ENCODE peak calls at places on chromosomes 1 and 21, in eight cellular contexts. One of them, this sample, is unnamed.

GRCh38 chr1:222529181-222529580 is 18.7 kb downstream of the HHIPL2 start:
- DNase-seq in NCI-H1694 treated with DMSO at 0.1 percent for 48 hours: no peak
- DNase-seq in kidney: no peak
- DNase-seq in stimulated activated CD4-positive, alpha-beta T cell treated with anti-CD3 and anti-CD28 coated beads, Interleukin-2, amount 100 ng/mL, for 24 hours: no peak
- DNase-seq in AG09319: no peak
- DNase-seq in M059J: no peak
- DNase-seq in H4: no peak
- DNase-seq in GM12865: no peak
- DNase-seq in this sample: no peak

GRCh38 chr1:216047821-216048220 is 375.4 kb downstream of the USH2A start:
- DNase-seq in NCI-H1694 treated with DMSO at 0.1 percent for 48 hours: no peak
- DNase-seq in kidney: no peak
- DNase-seq in stimulated activated CD4-positive, alpha-beta T cell treated with anti-CD3 and anti-CD28 coated beads, Interleukin-2, amount 100 ng/mL, for 24 hours: no peak
- DNase-seq in AG09319: no peak
- DNase-seq in M059J: no peak
- DNase-seq in H4: no peak
- DNase-seq in GM12865: no peak
- DNase-seq in this sample: no peak

GRCh38 chr1:24344090-24344742 is 25.1 kb downstream of the GRHL3 start:
- DNase-seq in NCI-H1694 treated with DMSO at 0.1 percent for 48 hours: no peak
- DNase-seq in kidney: peak
- DNase-seq in stimulated activated CD4-positive, alpha-beta T cell treated with anti-CD3 and anti-CD28 coated beads, Interleukin-2, amount 100 ng/mL, for 24 hours: no peak
- DNase-seq in AG09319: no peak
- DNase-seq in M059J: no peak
- DNase-seq in H4: no peak
- DNase-seq in GM12865: no peak
- DNase-seq in this sample: no peak

GRCh38 chr1:161089251-161089924 is at the start of gene NECTIN4:
- DNase-seq in NCI-H1694 treated with DMSO at 0.1 percent for 48 hours: no peak
- DNase-seq in kidney: peak
- DNase-seq in stimulated activated CD4-positive, alpha-beta T cell treated with anti-CD3 and anti-CD28 coated beads, Interleukin-2, amount 100 ng/mL, for 24 hours: no peak
- DNase-seq in AG09319: no peak
- DNase-seq in M059J: no peak
- DNase-seq in H4: no peak
- DNase-seq in GM12865: no peak
- DNase-seq in this sample: no peak

GRCh38 chr1:87226341-87226760 is 102.3 kb upstream of the LMO4 start:
- DNase-seq in NCI-H1694 treated with DMSO at 0.1 percent for 48 hours: no peak
- DNase-seq in kidney: peak
- DNase-seq in stimulated activated CD4-positive, alpha-beta T cell treated with anti-CD3 and anti-CD28 coated beads, Interleukin-2, amount 100 ng/mL, for 24 hours: no peak
- DNase-seq in AG09319: peak
- DNase-seq in M059J: peak
- DNase-seq in H4: peak
- DNase-seq in GM12865: no peak
- DNase-seq in this sample: peak

GRCh38 chr1:41954533-41954944 is 35.8 kb upstream of the HIVEP3 start:
- DNase-seq in NCI-H1694 treated with DMSO at 0.1 percent for 48 hours: no peak
- DNase-seq in kidney: peak
- DNase-seq in stimulated activated CD4-positive, alpha-beta T cell treated with anti-CD3 and anti-CD28 coated beads, Interleukin-2, amount 100 ng/mL, for 24 hours: no peak
- DNase-seq in AG09319: peak
- DNase-seq in M059J: peak
- DNase-seq in H4: peak
- DNase-seq in GM12865: no peak
- DNase-seq in this sample: no peak

GRCh38 chr1:236602171-236602570 is 2.1 kb downstream of the HEATR1 start:
- DNase-seq in NCI-H1694 treated with DMSO at 0.1 percent for 48 hours: no peak
- DNase-seq in kidney: no peak
- DNase-seq in stimulated activated CD4-positive, alpha-beta T cell treated with anti-CD3 and anti-CD28 coated beads, Interleukin-2, amount 100 ng/mL, for 24 hours: no peak
- DNase-seq in AG09319: no peak
- DNase-seq in M059J: no peak
- DNase-seq in H4: no peak
- DNase-seq in GM12865: no peak
- DNase-seq in this sample: no peak

GRCh38 chr1:109878531-109878930 is 32.1 kb upstream of the CSF1 start:
- DNase-seq in NCI-H1694 treated with DMSO at 0.1 percent for 48 hours: no peak
- DNase-seq in kidney: no peak
- DNase-seq in stimulated activated CD4-positive, alpha-beta T cell treated with anti-CD3 and anti-CD28 coated beads, Interleukin-2, amount 100 ng/mL, for 24 hours: no peak
- DNase-seq in AG09319: no peak
- DNase-seq in M059J: no peak
- DNase-seq in H4: no peak
- DNase-seq in GM12865: no peak
- DNase-seq in this sample: no peak

GRCh38 chr21:31349208-31349607 is 5.1 kb upstream of the TIAM1 start:
- DNase-seq in NCI-H1694 treated with DMSO at 0.1 percent for 48 hours: no peak
- DNase-seq in kidney: no peak
- DNase-seq in stimulated activated CD4-positive, alpha-beta T cell treated with anti-CD3 and anti-CD28 coated beads, Interleukin-2, amount 100 ng/mL, for 24 hours: no peak
- DNase-seq in AG09319: no peak
- DNase-seq in M059J: no peak
- DNase-seq in H4: no peak
- DNase-seq in GM12865: no peak
- DNase-seq in this sample: no peak

GRCh38 chr1:230208619-230209261 is 141.7 kb downstream of the GALNT2 start:
- DNase-seq in NCI-H1694 treated with DMSO at 0.1 percent for 48 hours: no peak
- DNase-seq in kidney: no peak
- DNase-seq in stimulated activated CD4-positive, alpha-beta T cell treated with anti-CD3 and anti-CD28 coated beads, Interleukin-2, amount 100 ng/mL, for 24 hours: peak
- DNase-seq in AG09319: no peak
- DNase-seq in M059J: no peak
- DNase-seq in H4: no peak
- DNase-seq in GM12865: peak
- DNase-seq in this sample: no peak

GRCh38 chr1:37478451-37478871 is 4.1 kb downstream of the ZC3H12A start:
- DNase-seq in NCI-H1694 treated with DMSO at 0.1 percent for 48 hours: no peak
- DNase-seq in kidney: no peak
- DNase-seq in stimulated activated CD4-positive, alpha-beta T cell treated with anti-CD3 and anti-CD28 coated beads, Interleukin-2, amount 100 ng/mL, for 24 hours: peak
- DNase-seq in AG09319: no peak
- DNase-seq in M059J: peak
- DNase-seq in H4: no peak
- DNase-seq in GM12865: peak
- DNase-seq in this sample: no peak

GRCh38 chr1:58823481-58824010 is 39.7 kb upstream of the JUN start:
- DNase-seq in NCI-H1694 treated with DMSO at 0.1 percent for 48 hours: no peak
- DNase-seq in kidney: no peak
- DNase-seq in stimulated activated CD4-positive, alpha-beta T cell treated with anti-CD3 and anti-CD28 coated beads, Interleukin-2, amount 100 ng/mL, for 24 hours: no peak
- DNase-seq in AG09319: no peak
- DNase-seq in M059J: peak
- DNase-seq in H4: no peak
- DNase-seq in GM12865: no peak
- DNase-seq in this sample: no peak

This sample was measured in OCI-M1.